ENCODE peak calls at places on chromosomes 13 and 19, in four cellular contexts. F, I, B and K are unnamed samples.

GRCh38 chr13:81551036-81551435 is 1210.1 kb upstream of the SPRY2 start:
- DNase-seq in F (no peak), I (no peak), B (no peak), K (no peak)

GRCh38 chr13:52862358-52863206 is 14.1 kb upstream of the PCDH8 start:
- DNase-seq in F (peak; percentile 77), I (peak; percentile 89), B (no peak), K (no peak)

GRCh38 chr13:43269037-43269476 is 245.7 kb downstream of the DNAJC15 start:
- DNase-seq in F (no peak), I (no peak), B (no peak), K (no peak)

GRCh38 chr13:108961542-108962125 is 332.2 kb downstream of the MYO16 start:
- DNase-seq in F (peak; percentile 75), I (no peak), B (no peak), K (no peak)

GRCh38 chr13:32528358-32528757 is 10.2 kb downstream of the N4BP2L2 start:
- DNase-seq in F (no peak), I (no peak), B (no peak), K (no peak)

GRCh38 chr19:49846408-49846807 is 4.6 kb upstream of the PTOV1 start:
- DNase-seq in F (no peak), I (no peak), B (no peak), K (no peak)

GRCh38 chr19:49436381-49437017 is 4.8 kb downstream of the SLC17A7 start:
- DNase-seq in F (peak; percentile 99), I (peak; percentile 100), B (no peak), K (no peak)

GRCh38 chr19:6272913-6273600 is 6.7 kb downstream of the MLLT1 start:
- DNase-seq in F (no peak), I (no peak), B (no peak), K (no peak)

GRCh38 chr13:21539687-21540086 is 64.3 kb downstream of the MICU2 start:
- DNase-seq in F (no peak), I (no peak), B (no peak), K (no peak)

GRCh38 chr19:21143846-21144245 is 2.0 kb downstream of the ZNF431 start:
- DNase-seq in F (no peak), I (no peak), B (no peak), K (no peak)

GRCh38 chr13:73656863-73657262 is 477.3 kb downstream of the KLF12 start:
- DNase-seq in F (no peak), I (no peak), B (no peak), K (no peak)

GRCh38 chr13:21218351-21219043 is 42.0 kb downstream of the MRPL57 start:
- DNase-seq in F (no peak), I (no peak), B (no peak), K (no peak)

GRCh38 chr19:2333027-2333806 is 4.7 kb downstream of the SPPL2B start:
- DNase-seq in F (no peak), I (peak; percentile 48), B (no peak), K (no peak)

GRCh38 chr13:65642301-65642700 is 1587.8 kb downstream of the PCDH9 start:
- DNase-seq in F (no peak), I (no peak), B (no peak), K (no peak)

GRCh38 chr13:98293103-98293502 is 116.0 kb upstream of the RNF113B start:
- DNase-seq in F (no peak), I (no peak), B (no peak), K (no peak)

GRCh38 chr19:55373993-55374757 is 2.5 kb upstream of the TMEM190 start:
- DNase-seq in F (no peak), I (no peak), B (no peak), K (no peak)

GRCh38 chr19:10919352-10920287 is 8.8 kb downstream of the YIPF2 start:
- DNase-seq in F (no peak), I (no peak), B (no peak), K (peak; percentile 58)

GRCh38 chr19:30135797-30136196 is 193.8 kb downstream of the URI1 start:
- DNase-seq in F (no peak), I (no peak), B (no peak), K (no peak)
- H3K4me1 ChIP-seq in F (no peaks in the 10 kb centered on the region), I (no peaks in the 10 kb centered on the region), B (no peaks in the 10 kb centered on the region), K (no peaks in the 10 kb centered on the region)

GRCh38 chr19:36915992-36916830 is at the start of the genes ZNF568 and ZNF829:
- DNase-seq in F (peak; percentile 98), I (peak; percentile 88), B (peak; percentile 93), K (peak; percentile 79)
- TF ChIP-seq CTCF in F (peak; percentile 56), I (peak; percentile 69), B (peak; percentile 71), K (peak; percentile 53)

GRCh38 chr19:12745166-12745897 is 6.3 kb upstream of the BEST2 start:
- DNase-seq in F (no peak), I (no peak), B (no peak), K (no peak)
- H3K4me1 ChIP-seq in F (no peaks in the 10 kb centered on the region), I (no peaks in the 10 kb centered on the region), B (no peaks in the 10 kb centered on the region), K (no peaks in the 10 kb centered on the region)

DNA sequence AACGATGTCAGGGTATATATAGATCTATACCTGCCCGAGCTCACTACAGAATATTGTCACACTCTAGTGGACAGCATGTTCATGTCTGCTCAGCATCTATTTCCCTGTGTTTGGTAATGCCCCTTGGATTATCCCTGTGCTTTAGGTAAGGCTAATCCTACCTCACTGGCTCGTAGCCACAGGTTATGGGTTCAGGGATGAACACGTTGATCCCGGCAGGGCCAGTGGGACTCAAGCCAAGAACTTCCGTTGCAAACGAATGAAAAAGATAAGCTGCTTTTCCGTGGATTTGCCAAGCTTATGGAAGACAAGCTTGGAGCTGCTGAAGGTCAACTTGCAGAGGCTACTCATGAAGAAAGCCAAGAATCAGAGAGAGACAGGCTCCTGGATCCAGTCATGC is 400.0 kb upstream of the TSHZ3 start:
- DNase-seq in F (no peak), I (no peak), B (no peak), K (no peak)
- TF ChIP-seq CTCF in F (no peak), I (no peak), B (no peak), K (no peak)

DNA sequence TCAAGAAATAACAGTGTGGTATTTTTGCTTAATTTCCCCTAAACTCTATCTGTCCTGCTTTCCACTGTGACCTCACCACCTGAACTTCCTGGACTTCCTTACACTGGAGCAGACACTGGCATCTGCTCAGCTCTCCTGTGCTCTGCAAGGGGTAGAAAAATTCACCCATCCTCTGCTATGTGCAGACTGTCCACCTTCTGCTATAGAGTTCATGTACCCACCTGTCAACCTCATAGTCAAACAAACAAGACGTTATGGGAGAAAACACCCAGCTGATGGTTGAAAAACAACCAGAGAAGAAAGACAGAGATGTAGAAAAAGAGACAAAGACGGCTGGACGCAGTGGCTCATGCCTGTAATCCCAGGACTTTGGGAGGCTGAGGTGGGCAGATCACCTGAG is 12.2 kb downstream of the LAIR1 start:
- DNase-seq in F (no peak), I (no peak), B (no peak), K (no peak)
- H3K4me1 ChIP-seq in F (no peaks in the 10 kb centered on the region), I (no peaks in the 10 kb centered on the region), B (no peaks in the 10 kb centered on the region), K (no peaks in the 10 kb centered on the region)

GRCh38 chr19:41700381-41701195 is 7.8 kb upstream of the CEACAM5 start:
- DNase-seq in F (no peak), I (no peak), B (no peak), K (no peak)

GRCh38 chr19:41699231-41699967 is 9.0 kb upstream of the CEACAM5 start:
- DNase-seq in F (no peak), I (no peak), B (no peak), K (no peak)

GRCh38 chr19:41702208-41702651 is 6.2 kb upstream of the CEACAM5 start:
- DNase-seq in F (no peak), I (no peak), B (no peak), K (no peak)

GRCh38 chr19:41699968-41700323 is 8.5 kb upstream of the CEACAM5 start:
- DNase-seq in F (no peak), I (no peak), B (no peak), K (no peak)

GRCh38 chr19:41701401-41702075 is 6.9 kb upstream of the CEACAM5 start:
- DNase-seq in F (peak; percentile 87), I (no peak), B (no peak), K (no peak)
- TF ChIP-seq CTCF in F (peak; percentile 94), I (peak; percentile 27), B (no peak), K (no peak)

GRCh38 chr13:99370476-99371272 is 63.5 kb upstream of the GPR183 start:
- DNase-seq in F (no peak), I (no peak), B (no peak), K (no peak)

GRCh38 chr13:99374994-99375805 is 68.0 kb upstream of the GPR183 start:
- DNase-seq in F (no peak), I (peak; percentile 43), B (no peak), K (no peak)

GRCh38 chr13:99374169-99374991 is 67.2 kb upstream of the GPR183 start:
- DNase-seq in F (no peak), I (no peak), B (no peak), K (no peak)

GRCh38 chr13:99373436-99373835 is 66.2 kb upstream of the GPR183 start:
- DNase-seq in F (no peak), I (no peak), B (no peak), K (no peak)

GRCh38 chr13:99371956-99372355 is 64.8 kb upstream of the GPR183 start:
- DNase-seq in F (no peak), I (no peak), B (no peak), K (no peak)
- H3K4me1 ChIP-seq in F (peaks cover 5% of the 10 kb centered on the region), I (no peaks in the 10 kb centered on the region), B (no peaks in the 10 kb centered on the region), K (no peaks in the 10 kb centered on the region)

DNA sequence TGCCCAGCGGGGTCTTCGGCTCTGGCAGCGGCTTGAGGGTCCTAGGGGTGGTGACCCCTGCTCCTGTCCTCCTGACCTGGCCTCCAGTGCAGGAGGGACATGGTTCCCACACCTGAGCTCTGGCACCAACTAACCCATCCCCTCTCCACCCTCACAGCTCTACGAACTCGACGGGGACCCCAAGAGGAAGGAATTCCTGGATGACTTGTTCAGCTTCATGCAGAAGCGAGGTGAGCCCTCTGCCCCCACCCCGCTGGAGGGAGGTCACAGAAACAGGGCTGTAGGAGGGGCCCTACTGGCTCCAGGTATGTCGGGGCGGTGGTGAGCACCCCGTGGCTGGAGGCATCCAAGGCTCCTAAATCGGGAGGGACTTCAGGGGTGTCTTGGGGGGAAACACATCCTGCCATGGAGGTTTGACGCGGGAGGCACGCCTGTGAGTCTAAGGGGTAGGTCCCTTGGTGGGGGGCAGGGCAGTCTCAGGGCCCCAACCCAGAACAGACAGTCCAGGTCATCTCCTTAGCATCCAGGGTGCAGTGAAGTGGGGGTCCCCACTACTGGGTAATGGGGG is 24.1 kb upstream of the WDR18 start:
- DNase-seq in F (peak; percentile 77), I (peak; percentile 73), B (no peak), K (no peak)
- TF ChIP-seq CTCF in F (peak; percentile 39), I (peak; percentile 67), B (no peak), K (no peak)

GRCh38 chr19:45762870-45763631 is 6.0 kb downstream of the SIX5 start:
- DNase-seq in F (no peak), I (no peak), B (no peak), K (no peak)
- H3K4me1 ChIP-seq in F (peaks cover 31% of the 10 kb centered on the region), I (peaks cover 21% of the 10 kb centered on the region), B (peaks cover 44% of the 10 kb centered on the region), K (peaks cover 25% of the 10 kb centered on the region)